ENCODE peak calls at places on chromosomes 13 and 19, in six cellular contexts. One of them, this sample, is unnamed.

GRCh38 chr19:6464070-6464873 is at the start of gene CRB3:
- DNase-seq in GDM1: no peak
- DNase-seq in stimulated activated CD4-positive, alpha-beta T cell treated with anti-CD3 and anti-CD28 coated beads, Interleukin-4, amount 100 ng/mL, for 48 hours: no peak
- DNase-seq in CD4-positive, CD25-positive, alpha-beta regulatory T cell: peak
- DNase-seq in Daoy: no peak
- DNase-seq in NCI-H774: peak
- DNase-seq in this sample: peak

GRCh38 chr13:77833331-77833863 is 85.2 kb downstream of the EDNRB start:
- DNase-seq in GDM1: no peak
- DNase-seq in NCI-H774: no peak
- DNase-seq in stimulated activated CD4-positive, alpha-beta T cell treated with anti-CD3 and anti-CD28 coated beads, Interleukin-4, amount 100 ng/mL, for 48 hours: no peak
- DNase-seq in Daoy: no peak
- DNase-seq in CD4-positive, CD25-positive, alpha-beta regulatory T cell: no peak
- DNase-seq in this sample: no peak

GRCh38 chr19:4624301-4624700 is 15.0 kb upstream of the TNFAIP8L1 start:
- DNase-seq in NCI-H774: no peak
- DNase-seq in stimulated activated CD4-positive, alpha-beta T cell treated with anti-CD3 and anti-CD28 coated beads, Interleukin-4, amount 100 ng/mL, for 48 hours: no peak
- DNase-seq in CD4-positive, CD25-positive, alpha-beta regulatory T cell: no peak
- DNase-seq in GDM1: no peak
- DNase-seq in Daoy: no peak
- DNase-seq in this sample: no peak

GRCh38 chr19:35130761-35131720 is 3.8 kb downstream of the LGI4 start:
- DNase-seq in CD4-positive, CD25-positive, alpha-beta regulatory T cell: no peak
- DNase-seq in Daoy: no peak
- DNase-seq in GDM1: no peak
- DNase-seq in stimulated activated CD4-positive, alpha-beta T cell treated with anti-CD3 and anti-CD28 coated beads, Interleukin-4, amount 100 ng/mL, for 48 hours: no peak
- DNase-seq in NCI-H774: no peak
- DNase-seq in this sample: no peak

GRCh38 chr13:20702530-20702929 is 969 bp upstream of the IL17D start:
- DNase-seq in CD4-positive, CD25-positive, alpha-beta regulatory T cell: no peak
- DNase-seq in GDM1: no peak
- DNase-seq in stimulated activated CD4-positive, alpha-beta T cell treated with anti-CD3 and anti-CD28 coated beads, Interleukin-4, amount 100 ng/mL, for 48 hours: no peak
- DNase-seq in NCI-H774: no peak
- DNase-seq in Daoy: no peak
- DNase-seq in this sample: no peak

GRCh38 chr19:39448271-39448670 is 2.9 kb downstream of the SUPT5H start:
- DNase-seq in Daoy: peak
- DNase-seq in stimulated activated CD4-positive, alpha-beta T cell treated with anti-CD3 and anti-CD28 coated beads, Interleukin-4, amount 100 ng/mL, for 48 hours: no peak
- DNase-seq in CD4-positive, CD25-positive, alpha-beta regulatory T cell: no peak
- DNase-seq in GDM1: no peak
- DNase-seq in NCI-H774: no peak
- DNase-seq in this sample: no peak

GRCh38 chr19:13902993-13903555 is 2.8 kb downstream of the BRME1 start:
- DNase-seq in CD4-positive, CD25-positive, alpha-beta regulatory T cell: no peak
- DNase-seq in NCI-H774: no peak
- DNase-seq in GDM1: no peak
- DNase-seq in Daoy: no peak
- DNase-seq in stimulated activated CD4-positive, alpha-beta T cell treated with anti-CD3 and anti-CD28 coated beads, Interleukin-4, amount 100 ng/mL, for 48 hours: no peak
- DNase-seq in this sample: no peak

GRCh38 chr19:49407482-49408015 is 15.7 kb downstream of the PTH2 start:
- DNase-seq in GDM1: no peak
- DNase-seq in NCI-H774: no peak
- DNase-seq in CD4-positive, CD25-positive, alpha-beta regulatory T cell: no peak
- DNase-seq in stimulated activated CD4-positive, alpha-beta T cell treated with anti-CD3 and anti-CD28 coated beads, Interleukin-4, amount 100 ng/mL, for 48 hours: no peak
- DNase-seq in Daoy: no peak
- DNase-seq in this sample: no peak

GRCh38 chr13:39016789-39017188 is 21.1 kb downstream of the PROSER1 start:
- DNase-seq in NCI-H774: no peak
- DNase-seq in Daoy: no peak
- DNase-seq in stimulated activated CD4-positive, alpha-beta T cell treated with anti-CD3 and anti-CD28 coated beads, Interleukin-4, amount 100 ng/mL, for 48 hours: no peak
- DNase-seq in CD4-positive, CD25-positive, alpha-beta regulatory T cell: no peak
- DNase-seq in GDM1: no peak
- DNase-seq in this sample: no peak

GRCh38 chr13:67258482-67258881 is 28.3 kb upstream of the PCDH9 start:
- DNase-seq in GDM1: no peak
- DNase-seq in Daoy: no peak
- DNase-seq in NCI-H774: no peak
- DNase-seq in CD4-positive, CD25-positive, alpha-beta regulatory T cell: no peak
- DNase-seq in stimulated activated CD4-positive, alpha-beta T cell treated with anti-CD3 and anti-CD28 coated beads, Interleukin-4, amount 100 ng/mL, for 48 hours: no peak
- DNase-seq in this sample: peak

GRCh38 chr19:677201-677600 is 1.0 kb downstream of the FSTL3 start:
- DNase-seq in stimulated activated CD4-positive, alpha-beta T cell treated with anti-CD3 and anti-CD28 coated beads, Interleukin-4, amount 100 ng/mL, for 48 hours: no peak
- DNase-seq in CD4-positive, CD25-positive, alpha-beta regulatory T cell: no peak
- DNase-seq in Daoy: peak
- DNase-seq in GDM1: no peak
- DNase-seq in NCI-H774: no peak
- DNase-seq in this sample: no peak

GRCh38 chr13:39415403-39415802 is 187.6 kb downstream of the LHFPL6 start:
- DNase-seq in CD4-positive, CD25-positive, alpha-beta regulatory T cell: no peak
- DNase-seq in GDM1: peak
- DNase-seq in Daoy: peak
- DNase-seq in NCI-H774: peak
- DNase-seq in stimulated activated CD4-positive, alpha-beta T cell treated with anti-CD3 and anti-CD28 coated beads, Interleukin-4, amount 100 ng/mL, for 48 hours: no peak
- DNase-seq in this sample: no peak

GRCh38 chr19:5099822-5100221 is 130.9 kb downstream of the KDM4B start:
- DNase-seq in Daoy: no peak
- DNase-seq in GDM1: no peak
- DNase-seq in CD4-positive, CD25-positive, alpha-beta regulatory T cell: no peak
- DNase-seq in NCI-H774: no peak
- DNase-seq in stimulated activated CD4-positive, alpha-beta T cell treated with anti-CD3 and anti-CD28 coated beads, Interleukin-4, amount 100 ng/mL, for 48 hours: no peak
- DNase-seq in this sample: no peak

GRCh38 chr19:12603714-12604113 is 6.9 kb downstream of the ZNF490 start:
- DNase-seq in stimulated activated CD4-positive, alpha-beta T cell treated with anti-CD3 and anti-CD28 coated beads, Interleukin-4, amount 100 ng/mL, for 48 hours: peak
- DNase-seq in GDM1: no peak
- DNase-seq in NCI-H774: no peak
- DNase-seq in Daoy: peak
- DNase-seq in CD4-positive, CD25-positive, alpha-beta regulatory T cell: peak
- DNase-seq in this sample: no peak

GRCh38 chr13:45368571-45368970 is 27.6 kb upstream of the TPT1 start:
- DNase-seq in CD4-positive, CD25-positive, alpha-beta regulatory T cell: no peak
- DNase-seq in Daoy: peak
- DNase-seq in NCI-H774: no peak
- DNase-seq in GDM1: no peak
- DNase-seq in stimulated activated CD4-positive, alpha-beta T cell treated with anti-CD3 and anti-CD28 coated beads, Interleukin-4, amount 100 ng/mL, for 48 hours: no peak
- DNase-seq in this sample: no peak

GRCh38 chr19:3692141-3693029 is 7.9 kb downstream of the PIP5K1C start:
- DNase-seq in CD4-positive, CD25-positive, alpha-beta regulatory T cell: peak
- DNase-seq in GDM1: no peak
- DNase-seq in NCI-H774: no peak
- DNase-seq in Daoy: no peak
- DNase-seq in stimulated activated CD4-positive, alpha-beta T cell treated with anti-CD3 and anti-CD28 coated beads, Interleukin-4, amount 100 ng/mL, for 48 hours: no peak
- DNase-seq in this sample: no peak

GRCh38 chr19:27758626-27759505 is 1454.1 kb downstream of the UQCRFS1 start:
- DNase-seq in CD4-positive, CD25-positive, alpha-beta regulatory T cell: no peak
- DNase-seq in Daoy: no peak
- DNase-seq in GDM1: no peak
- DNase-seq in stimulated activated CD4-positive, alpha-beta T cell treated with anti-CD3 and anti-CD28 coated beads, Interleukin-4, amount 100 ng/mL, for 48 hours: no peak
- DNase-seq in NCI-H774: no peak
- DNase-seq in this sample: no peak

GRCh38 chr19:14544047-14544446 is 14.7 kb downstream of the TECR start:
- DNase-seq in GDM1: no peak
- DNase-seq in CD4-positive, CD25-positive, alpha-beta regulatory T cell: no peak
- DNase-seq in Daoy: no peak
- DNase-seq in stimulated activated CD4-positive, alpha-beta T cell treated with anti-CD3 and anti-CD28 coated beads, Interleukin-4, amount 100 ng/mL, for 48 hours: no peak
- DNase-seq in NCI-H774: no peak
- DNase-seq in this sample: no peak

GRCh38 chr13:43316997-43317396 is 293.6 kb downstream of the DNAJC15 start:
- DNase-seq in CD4-positive, CD25-positive, alpha-beta regulatory T cell: no peak
- DNase-seq in NCI-H774: no peak
- DNase-seq in Daoy: peak
- DNase-seq in GDM1: peak
- DNase-seq in stimulated activated CD4-positive, alpha-beta T cell treated with anti-CD3 and anti-CD28 coated beads, Interleukin-4, amount 100 ng/mL, for 48 hours: no peak
- DNase-seq in this sample: no peak

GRCh38 chr19:11422163-11423068 is 3.3 kb upstream of the RGL3 start:
- DNase-seq in NCI-H774: peak
- DNase-seq in CD4-positive, CD25-positive, alpha-beta regulatory T cell: peak
- DNase-seq in GDM1: no peak
- DNase-seq in stimulated activated CD4-positive, alpha-beta T cell treated with anti-CD3 and anti-CD28 coated beads, Interleukin-4, amount 100 ng/mL, for 48 hours: peak
- DNase-seq in Daoy: peak
- DNase-seq in this sample: no peak

GRCh38 chr13:48304132-48304876 is 753 bp downstream of the RB1 start:
- DNase-seq in NCI-H774: no peak
- DNase-seq in stimulated activated CD4-positive, alpha-beta T cell treated with anti-CD3 and anti-CD28 coated beads, Interleukin-4, amount 100 ng/mL, for 48 hours: no peak
- DNase-seq in CD4-positive, CD25-positive, alpha-beta regulatory T cell: no peak
- DNase-seq in Daoy: peak
- DNase-seq in GDM1: peak
- DNase-seq in this sample: no peak

GRCh38 chr19:55373993-55374757 is 2.5 kb upstream of the TMEM190 start:
- DNase-seq in GDM1: no peak
- DNase-seq in Daoy: peak
- DNase-seq in CD4-positive, CD25-positive, alpha-beta regulatory T cell: no peak
- DNase-seq in stimulated activated CD4-positive, alpha-beta T cell treated with anti-CD3 and anti-CD28 coated beads, Interleukin-4, amount 100 ng/mL, for 48 hours: no peak
- DNase-seq in NCI-H774: no peak
- DNase-seq in this sample: no peak

This sample was measured in iPS DF 19.7.